ENCODE peak calls at places on chromosomes 3 and 15, in five cellular contexts. One of them, this sample, is unnamed.

GRCh38 chr15:89016549-89017041 is 71.7 kb upstream of the ABHD2 start:
- DNase-seq in epithelial cell of proximal tubule: peak
- DNase-seq in CD8-positive, alpha-beta T cell: no peak
- DNase-seq in A673: no peak
- DNase-seq in AG09319: no peak
- DNase-seq in this sample: no peak

GRCh38 chr3:143428351-143428750 is 308.8 kb downstream of the CHST2 start:
- DNase-seq in epithelial cell of proximal tubule: no peak
- DNase-seq in CD8-positive, alpha-beta T cell: no peak
- DNase-seq in A673: no peak
- DNase-seq in AG09319: no peak
- DNase-seq in this sample: no peak

GRCh38 chr3:71478568-71478967 is 105.0 kb downstream of the FOXP1 start:
- DNase-seq in epithelial cell of proximal tubule: no peak
- DNase-seq in CD8-positive, alpha-beta T cell: peak
- DNase-seq in A673: no peak
- DNase-seq in AG09319: no peak
- DNase-seq in this sample: no peak

GRCh38 chr15:88256261-88257230 is at the start of gene NTRK3:
- DNase-seq in epithelial cell of proximal tubule: no peak
- DNase-seq in CD8-positive, alpha-beta T cell: no peak
- DNase-seq in A673: peak
- DNase-seq in AG09319: no peak
- DNase-seq in this sample: no peak

GRCh38 chr3:119644481-119644880 is 15.9 kb downstream of the POPDC2 start:
- DNase-seq in epithelial cell of proximal tubule: no peak
- DNase-seq in CD8-positive, alpha-beta T cell: no peak
- DNase-seq in A673: no peak
- DNase-seq in AG09319: no peak
- DNase-seq in this sample: no peak

GRCh38 chr3:17802993-17803392 is 60.6 kb upstream of the TBC1D5 start:
- DNase-seq in epithelial cell of proximal tubule: no peak
- DNase-seq in CD8-positive, alpha-beta T cell: no peak
- DNase-seq in A673: no peak
- DNase-seq in AG09319: no peak
- DNase-seq in this sample: peak

GRCh38 chr3:73622135-73622534 is 2.6 kb downstream of the PDZRN3 start:
- DNase-seq in epithelial cell of proximal tubule: no peak
- DNase-seq in CD8-positive, alpha-beta T cell: no peak
- DNase-seq in A673: no peak
- DNase-seq in AG09319: no peak
- DNase-seq in this sample: no peak

GRCh38 chr3:128804817-128805166 is 74.6 kb upstream of the ACAD9 start:
- DNase-seq in epithelial cell of proximal tubule: no peak
- DNase-seq in CD8-positive, alpha-beta T cell: no peak
- DNase-seq in A673: no peak
- DNase-seq in AG09319: no peak
- DNase-seq in this sample: no peak

GRCh38 chr15:65101418-65101890 is 13.5 kb downstream of the UBAP1L start:
- DNase-seq in epithelial cell of proximal tubule: no peak
- DNase-seq in CD8-positive, alpha-beta T cell: peak
- DNase-seq in A673: peak
- DNase-seq in AG09319: no peak
- DNase-seq in this sample: peak

GRCh38 chr3:157101470-157101869 is 58.5 kb downstream of the CCNL1 start:
- DNase-seq in epithelial cell of proximal tubule: no peak
- DNase-seq in CD8-positive, alpha-beta T cell: no peak
- DNase-seq in A673: no peak
- DNase-seq in AG09319: no peak
- DNase-seq in this sample: no peak

GRCh38 chr15:60396100-60396499 is 1.7 kb downstream of the ANXA2 start:
- DNase-seq in epithelial cell of proximal tubule: no peak
- DNase-seq in CD8-positive, alpha-beta T cell: no peak
- DNase-seq in A673: no peak
- DNase-seq in AG09319: no peak
- DNase-seq in this sample: no peak

GRCh38 chr15:77421370-77421700 is 647 bp downstream of the HMG20A start:
- DNase-seq in epithelial cell of proximal tubule: no peak
- DNase-seq in CD8-positive, alpha-beta T cell: no peak
- DNase-seq in A673: no peak
- DNase-seq in AG09319: no peak
- DNase-seq in this sample: peak

GRCh38 chr3:43155464-43156121 is 49.7 kb upstream of the POMGNT2 start:
- DNase-seq in epithelial cell of proximal tubule: no peak
- DNase-seq in CD8-positive, alpha-beta T cell: no peak
- DNase-seq in A673: peak
- DNase-seq in AG09319: peak
- DNase-seq in this sample: no peak

GRCh38 chr15:95609096-95609495 is 721.4 kb upstream of the NR2F2 start:
- DNase-seq in epithelial cell of proximal tubule: no peak
- DNase-seq in CD8-positive, alpha-beta T cell: no peak
- DNase-seq in A673: no peak
- DNase-seq in AG09319: no peak
- DNase-seq in this sample: no peak

GRCh38 chr3:128457918-128458317 is 8.8 kb downstream of the DNAJB8 start:
- DNase-seq in epithelial cell of proximal tubule: no peak
- DNase-seq in CD8-positive, alpha-beta T cell: no peak
- DNase-seq in A673: no peak
- DNase-seq in AG09319: no peak
- DNase-seq in this sample: no peak

GRCh38 chr15:39213385-39213840 is 367.5 kb upstream of the THBS1 start:
- DNase-seq in epithelial cell of proximal tubule: no peak
- DNase-seq in CD8-positive, alpha-beta T cell: no peak
- DNase-seq in A673: peak
- DNase-seq in AG09319: no peak
- DNase-seq in this sample: no peak

GRCh38 chr3:63232764-63233396 is 45.2 kb upstream of the SYNPR start:
- DNase-seq in epithelial cell of proximal tubule: no peak
- DNase-seq in CD8-positive, alpha-beta T cell: no peak
- DNase-seq in A673: no peak
- DNase-seq in AG09319: no peak
- DNase-seq in this sample: no peak

GRCh38 chr15:101543026-101543390 is 53.5 kb upstream of the PCSK6 start:
- DNase-seq in epithelial cell of proximal tubule: no peak
- DNase-seq in CD8-positive, alpha-beta T cell: no peak
- DNase-seq in A673: no peak
- DNase-seq in AG09319: no peak
- DNase-seq in this sample: no peak

GRCh38 chr3:25571285-25571684 is 93.4 kb downstream of the TOP2B start:
- DNase-seq in epithelial cell of proximal tubule: no peak
- DNase-seq in CD8-positive, alpha-beta T cell: no peak
- DNase-seq in A673: no peak
- DNase-seq in AG09319: no peak
- DNase-seq in this sample: no peak

GRCh38 chr3:131163-131889 is 65.2 kb upstream of the CHL1 start:
- DNase-seq in epithelial cell of proximal tubule: no peak
- DNase-seq in CD8-positive, alpha-beta T cell: no peak
- DNase-seq in A673: no peak
- DNase-seq in AG09319: no peak
- DNase-seq in this sample: no peak

GRCh38 chr15:63833246-63833696 is 477 bp downstream of the HERC1 start:
- DNase-seq in epithelial cell of proximal tubule: no peak
- DNase-seq in CD8-positive, alpha-beta T cell: peak
- DNase-seq in A673: peak
- DNase-seq in AG09319: no peak
- DNase-seq in this sample: peak

GRCh38 chr3:100425321-100425720 is 24.0 kb downstream of the LNP1 start:
- DNase-seq in epithelial cell of proximal tubule: no peak
- DNase-seq in CD8-positive, alpha-beta T cell: no peak
- DNase-seq in A673: no peak
- DNase-seq in AG09319: no peak
- DNase-seq in this sample: no peak

GRCh38 chr3:82177774-82178173 is 416.3 kb upstream of the GBE1 start:
- DNase-seq in epithelial cell of proximal tubule: no peak
- DNase-seq in CD8-positive, alpha-beta T cell: no peak
- DNase-seq in A673: no peak
- DNase-seq in AG09319: no peak
- DNase-seq in this sample: no peak

DNA sequence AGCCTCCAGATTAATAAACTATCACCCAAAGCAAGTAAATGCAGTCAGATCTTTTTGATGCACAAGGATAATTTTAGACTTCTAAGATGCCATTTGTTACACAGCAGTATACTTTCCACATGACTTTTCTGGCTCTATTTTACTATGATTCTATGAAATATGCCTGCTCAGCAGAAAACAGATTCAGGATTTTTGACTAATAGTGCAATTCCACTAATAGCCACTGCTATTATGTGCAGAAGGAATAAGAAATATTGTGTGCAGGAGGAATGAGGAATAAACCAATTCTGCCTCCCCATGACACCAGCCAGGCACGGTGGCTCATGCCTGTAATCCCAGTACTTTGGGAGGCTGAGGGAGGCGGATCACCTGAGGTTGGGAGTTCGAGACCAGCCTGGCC is 11.5 kb upstream of the SPPL2A start:
- DNase-seq in epithelial cell of proximal tubule: no peak
- DNase-seq in CD8-positive, alpha-beta T cell: no peak
- DNase-seq in A673: no peak
- DNase-seq in AG09319: no peak
- DNase-seq in this sample: no peak
- TF ChIP-seq CTCF in epithelial cell of proximal tubule: no peak
- TF ChIP-seq CTCF in CD8-positive, alpha-beta T cell: no peak
- TF ChIP-seq CTCF in A673: peak
- TF ChIP-seq CTCF in AG09319: no peak
- TF ChIP-seq CTCF in this sample: no peak

GRCh38 chr15:44535509-44536297 is 1.2 kb upstream of the EIF3J start:
- DNase-seq in epithelial cell of proximal tubule: no peak
- DNase-seq in CD8-positive, alpha-beta T cell: peak
- DNase-seq in A673: no peak
- DNase-seq in AG09319: no peak
- DNase-seq in this sample: peak

GRCh38 chr15:44535092-44535491 is 1.9 kb upstream of the EIF3J start:
- DNase-seq in epithelial cell of proximal tubule: no peak
- DNase-seq in CD8-positive, alpha-beta T cell: no peak
- DNase-seq in A673: no peak
- DNase-seq in AG09319: no peak
- DNase-seq in this sample: no peak

GRCh38 chr15:44530653-44531052 is 6.3 kb upstream of the EIF3J start:
- DNase-seq in epithelial cell of proximal tubule: no peak
- DNase-seq in CD8-positive, alpha-beta T cell: no peak
- DNase-seq in A673: no peak
- DNase-seq in AG09319: no peak
- DNase-seq in this sample: no peak

GRCh38 chr15:44529864-44530604 is 6.9 kb upstream of the EIF3J start:
- DNase-seq in epithelial cell of proximal tubule: no peak
- DNase-seq in CD8-positive, alpha-beta T cell: no peak
- DNase-seq in A673: no peak
- DNase-seq in AG09319: no peak
- DNase-seq in this sample: no peak

GRCh38 chr15:44532689-44533088 is 4.3 kb upstream of the EIF3J start:
- DNase-seq in epithelial cell of proximal tubule: no peak
- DNase-seq in CD8-positive, alpha-beta T cell: no peak
- DNase-seq in A673: peak
- DNase-seq in AG09319: no peak
- DNase-seq in this sample: peak
- TF ChIP-seq CTCF in epithelial cell of proximal tubule: peak
- TF ChIP-seq CTCF in CD8-positive, alpha-beta T cell: no peak
- TF ChIP-seq CTCF in A673: peak
- TF ChIP-seq CTCF in AG09319: no peak
- TF ChIP-seq CTCF in this sample: peak

GRCh38 chr3:47849186-47850061 is 46.5 kb downstream of the DHX30 start:
- DNase-seq in epithelial cell of proximal tubule: no peak
- DNase-seq in CD8-positive, alpha-beta T cell: no peak
- DNase-seq in A673: no peak
- DNase-seq in AG09319: no peak
- DNase-seq in this sample: no peak

GRCh38 chr3:47848599-47849117 is 45.7 kb downstream of the DHX30 start:
- DNase-seq in epithelial cell of proximal tubule: no peak
- DNase-seq in CD8-positive, alpha-beta T cell: no peak
- DNase-seq in A673: no peak
- DNase-seq in AG09319: no peak
- DNase-seq in this sample: no peak

GRCh38 chr3:47851888-47852603 is 49.1 kb downstream of the DHX30 start:
- DNase-seq in epithelial cell of proximal tubule: no peak
- DNase-seq in CD8-positive, alpha-beta T cell: no peak
- DNase-seq in A673: no peak
- DNase-seq in AG09319: no peak
- DNase-seq in this sample: no peak

GRCh38 chr3:47850803-47851417 is 48.0 kb downstream of the DHX30 start:
- DNase-seq in epithelial cell of proximal tubule: no peak
- DNase-seq in CD8-positive, alpha-beta T cell: no peak
- DNase-seq in A673: no peak
- DNase-seq in AG09319: no peak
- DNase-seq in this sample: no peak

GRCh38 chr3:47850062-47850802 is 47.3 kb downstream of the DHX30 start:
- DNase-seq in epithelial cell of proximal tubule: no peak
- DNase-seq in CD8-positive, alpha-beta T cell: no peak
- DNase-seq in A673: no peak
- DNase-seq in AG09319: no peak
- DNase-seq in this sample: peak
- TF ChIP-seq CTCF in epithelial cell of proximal tubule: peak
- TF ChIP-seq CTCF in CD8-positive, alpha-beta T cell: no peak
- TF ChIP-seq CTCF in A673: peak
- TF ChIP-seq CTCF in AG09319: peak
- TF ChIP-seq CTCF in this sample: peak

DNA sequence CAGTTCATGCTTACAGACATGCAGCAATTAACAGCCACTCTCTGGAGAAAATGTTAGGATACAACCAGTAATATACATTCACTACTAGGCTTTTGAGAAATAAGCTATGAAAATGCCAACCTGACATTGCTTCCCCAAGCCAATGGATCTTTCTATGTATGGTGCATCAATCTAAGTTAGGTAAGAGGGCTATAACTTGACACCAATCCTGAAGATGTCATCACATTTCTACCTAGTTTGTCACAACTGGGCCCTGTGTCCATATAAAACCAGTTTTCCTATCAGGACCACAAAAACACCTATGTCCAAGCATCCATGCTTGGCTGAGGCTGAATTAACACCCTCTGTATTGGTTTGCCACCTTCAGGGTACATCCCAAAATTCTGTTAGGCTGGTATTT is 13.8 kb upstream of the GPX1 start:
- DNase-seq in epithelial cell of proximal tubule: no peak
- DNase-seq in CD8-positive, alpha-beta T cell: no peak
- DNase-seq in A673: no peak
- DNase-seq in AG09319: no peak
- DNase-seq in this sample: no peak
- TF ChIP-seq CTCF in epithelial cell of proximal tubule: no peak
- TF ChIP-seq CTCF in CD8-positive, alpha-beta T cell: no peak
- TF ChIP-seq CTCF in A673: no peak
- TF ChIP-seq CTCF in AG09319: no peak
- TF ChIP-seq CTCF in this sample: no peak

This sample was measured in GM12865.